ENCODE peak calls at places on chromosomes 12 and 14, in seven cellular contexts. X, H, I, F, Y, Q and B are unnamed samples.

GRCh38 chr14:99148861-99149610 is 123.0 kb downstream of the BCL11B start:
- DNase-seq in X (no peak), Q (no peak), I (no peak), H (no peak), F (no peak), Y (no peak), B (no peak)

GRCh38 chr14:89598548-89599186 is 181.6 kb upstream of the FOXN3 start:
- DNase-seq in Y (peak), H (no peak), I (no peak), F (no peak), X (peak), Q (peak), B (no peak)

GRCh38 chr14:23093993-23094665 is 807 bp downstream of the ACIN1 start:
- DNase-seq in Y (no peak), H (no peak), F (no peak), I (no peak), Q (no peak), X (no peak), B (no peak)

GRCh38 chr12:4566474-4566873 is 4.5 kb downstream of the DYRK4 start:
- DNase-seq in I (no peak), Y (no peak), F (no peak), H (no peak), Q (no peak), X (no peak), B (no peak)

GRCh38 chr12:57456737-57457490 is 1.8 kb downstream of the INHBE start:
- DNase-seq in H (no peak), X (no peak), F (no peak), Q (no peak), I (no peak), Y (no peak), B (no peak)

GRCh38 chr14:91731986-91732385 is at the start of gene CATSPERB:
- DNase-seq in I (no peak), Q (no peak), H (no peak), F (no peak), X (no peak), Y (no peak), B (no peak)

GRCh38 chr14:68787235-68787727 is 5.6 kb downstream of the ZFP36L1 start:
- DNase-seq in F (peak), Q (no peak), X (peak), H (no peak), Y (no peak), I (peak), B (no peak)

GRCh38 chr12:46919666-46920065 is 93.9 kb upstream of the SLC38A4 start:
- DNase-seq in F (no peak), H (no peak), I (no peak), X (no peak), Q (no peak), Y (no peak), B (no peak)

GRCh38 chr12:22925593-22925992 is 300.6 kb downstream of the ETNK1 start:
- DNase-seq in I (no peak), X (no peak), Q (no peak), F (no peak), Y (no peak), H (no peak), B (no peak)

GRCh38 chr12:96749978-96750377 is 157.1 kb upstream of the NEDD1 start:
- DNase-seq in I (no peak), F (no peak), H (no peak), X (no peak), Y (no peak), Q (no peak), B (no peak)

GRCh38 chr14:64965356-64966000 is 6.7 kb downstream of the RAB15 start:
- DNase-seq in Y (no peak), I (no peak), H (no peak), X (no peak), F (peak), Q (no peak), B (no peak)

GRCh38 chr12:114272071-114272470 is 133.9 kb downstream of the TBX5 start:
- DNase-seq in Q (no peak), H (no peak), Y (no peak), I (no peak), X (no peak), F (no peak), B (no peak)

GRCh38 chr14:52923902-52924575 is 26.8 kb downstream of the FERMT2 start:
- DNase-seq in F (no peak), Q (no peak), X (no peak), H (no peak), Y (no peak), I (no peak), B (no peak)

GRCh38 chr12:111024205-111024794 is 103.9 kb upstream of the MYL2 start:
- DNase-seq in Q (peak), H (no peak), I (peak), X (peak), F (peak), Y (peak), B (peak)

GRCh38 chr14:38505221-38506095 is 249.6 kb upstream of the CLEC14A start:
- DNase-seq in F (peak), X (no peak), Y (peak), Q (peak), I (no peak), H (no peak), B (no peak)

GRCh38 chr12:108955225-108955835 is 65.5 kb downstream of the SVOP start:
- DNase-seq in Q (peak), H (no peak), Y (peak), I (no peak), X (peak), F (peak), B (peak)

GRCh38 chr14:95477411-95478089 is 38.9 kb downstream of the SYNE3 start:
- DNase-seq in F (no peak), Q (no peak), H (no peak), I (no peak), Y (no peak), X (peak), B (no peak)

GRCh38 chr14:52840916-52841315 is 49.5 kb upstream of the GNPNAT1 start:
- DNase-seq in Y (peak), Q (peak), I (no peak), F (no peak), X (peak), H (peak), B (peak)

GRCh38 chr12:120651821-120652220 is 11.4 kb downstream of the CABP1 start:
- DNase-seq in Q (peak), H (no peak), Y (peak), F (no peak), X (no peak), I (no peak), B (no peak)

GRCh38 chr14:100523536-100524025 is 63.6 kb downstream of the BEGAIN start:
- DNase-seq in H (no peak), Q (no peak), F (no peak), I (peak), X (no peak), Y (no peak), B (no peak)

GRCh38 chr14:89640141-89640540 is 223.1 kb upstream of the FOXN3 start:
- DNase-seq in X (peak), Y (peak), H (no peak), Q (peak), F (no peak), I (no peak), B (no peak)

GRCh38 chr14:72243894-72244293 is 311.7 kb downstream of the RGS6 start:
- DNase-seq in F (no peak), X (no peak), Y (no peak), H (no peak), Q (no peak), I (no peak), B (no peak)

GRCh38 chr12:53968214-53969127 is 4.5 kb upstream of the HOXC11 start:
- DNase-seq in Y (no peak), I (no peak), F (no peak), Q (no peak), X (no peak), H (no peak), B (no peak)

GRCh38 chr14:57865450-57866198 is at the start of gene SLC35F4:
- DNase-seq in I (no peak), Q (peak), H (peak), Y (peak), F (no peak), X (peak), B (no peak)

GRCh38 chr12:41293011-41293410 is 104.9 kb downstream of the PDZRN4 start:
- DNase-seq in I (no peak), Q (no peak), Y (no peak), X (no peak), F (no peak), H (no peak), B (no peak)

GRCh38 chr12:24488091-24488596 is 460.8 kb downstream of the BCAT1 start:
- DNase-seq in I (no peak), X (peak), F (no peak), Q (no peak), Y (no peak), H (no peak), B (no peak)

GRCh38 chr14:61475316-61475715 is 153.9 kb downstream of the PRKCH start:
- DNase-seq in Y (peak), H (no peak), I (no peak), X (peak), F (peak), Q (peak), B (peak)

GRCh38 chr12:48940181-48940580 is 14.9 kb upstream of the FKBP11 start:
- DNase-seq in Q (no peak), X (no peak), F (no peak), H (no peak), Y (no peak), I (no peak), B (no peak)

GRCh38 chr14:60196291-60196690 is 31.1 kb upstream of the DHRS7 start:
- DNase-seq in F (no peak), H (no peak), Q (no peak), I (no peak), Y (no peak), X (no peak), B (no peak)

GRCh38 chr12:20460956-20461355 is 92.6 kb downstream of the PDE3A start:
- DNase-seq in X (no peak), I (no peak), H (no peak), F (no peak), Q (no peak), Y (no peak), B (no peak)

GRCh38 chr14:23569443-23570151 is 2.0 kb upstream of the AP1G2 start:
- DNase-seq in H (no peak), F (no peak), X (no peak), Y (no peak), Q (no peak), I (no peak), B (no peak)

GRCh38 chr12:85280138-85280983 is at the start of gene ALX1:
- DNase-seq in H (peak), I (no peak), Y (peak), X (peak), F (peak), Q (peak), B (peak)

GRCh38 chr12:87995581-87996178 is 33.5 kb downstream of the C12orf50 start:
- DNase-seq in X (peak), F (peak), H (no peak), I (peak), Y (peak), Q (peak), B (peak)

GRCh38 chr12:89709157-89709993 is 737 bp upstream of the ATP2B1 start:
- DNase-seq in H (peak), Y (peak), I (peak), Q (peak), F (peak), X (peak), B (peak)

GRCh38 chr12:89707623-89707991 is 1.0 kb downstream of the ATP2B1 start:
- DNase-seq in Y (no peak), F (peak), I (peak), Q (no peak), X (no peak), H (peak), B (no peak)

GRCh38 chr12:89707992-89708792 is 446 bp downstream of the ATP2B1 start:
- DNase-seq in I (peak), X (peak), Y (no peak), H (peak), F (peak), Q (no peak), B (peak)

GRCh38 chr12:89709994-89710872 is 1.6 kb upstream of the ATP2B1 start:
- DNase-seq in H (peak), X (no peak), F (no peak), Q (peak), I (peak), Y (no peak), B (peak)

GRCh38 chr12:89708793-89709156 is at the start of gene ATP2B1:
- DNase-seq in Q (peak), Y (peak), X (peak), H (peak), F (peak), I (peak), B (peak)
- TF ChIP-seq CTCF in Q (no peak), Y (peak), X (peak), H (peak), F (no peak), I (no peak), B (peak)

GRCh38 chr12:27525373-27525772 is 1.4 kb downstream of the PPFIBP1 start:
- DNase-seq in Y (peak), H (no peak), Q (peak), X (peak), I (no peak), F (peak), B (peak)
- H3K4me3 ChIP-seq in Y (peak), H (peak), Q (peak), X (peak), I (peak), F (peak), B (peak)

GRCh38 chr12:14111230-14111865 is 129.9 kb upstream of the GRIN2B start:
- DNase-seq in Y (no peak), Q (no peak), H (no peak), I (no peak), F (no peak), X (no peak), B (no peak)
- TF ChIP-seq CTCF in Y (no peak), Q (no peak), H (no peak), I (no peak), F (no peak), X (no peak), B (no peak)

GRCh38 chr12:6952121-6952859 is 1.1 kb downstream of the PTPN6 start:
- DNase-seq in I (peak), F (no peak), Q (no peak), Y (no peak), X (no peak), H (no peak), B (no peak)
- H3K4me3 ChIP-seq in I (peak), F (no peak), Q (no peak), Y (no peak), X (no peak), H (peak), B (no peak)